ENCODE peak calls at places on chromosomes 16 and 17, in ten cellular contexts. One of them, this sample, is unnamed. For H3K9me3, the result is how much of the 10 kb centered on the place peaks cover.

GRCh38 chr17:49830605-49831004 is 17.3 kb downstream of the TAC4 start:
- DNase-seq in body of pancreas: no peak
- DNase-seq in CD4-positive, alpha-beta memory T cell: no peak
- DNase-seq in endodermal cell: no peak
- DNase-seq in PC-3: peak
- DNase-seq in CD4-positive, CD25-positive, alpha-beta regulatory T cell: no peak
- DNase-seq in cardiac muscle cell: no peak
- DNase-seq in osteoblast: no peak
- DNase-seq in effector memory CD4-positive, alpha-beta T cell: no peak
- DNase-seq in Panc1: no peak
- DNase-seq in this sample: no peak

GRCh38 chr17:83189673-83190385 is 110.4 kb downstream of the METRNL start:
- DNase-seq in body of pancreas: no peak
- DNase-seq in CD4-positive, alpha-beta memory T cell: no peak
- DNase-seq in endodermal cell: no peak
- DNase-seq in PC-3: no peak
- DNase-seq in CD4-positive, CD25-positive, alpha-beta regulatory T cell: no peak
- DNase-seq in cardiac muscle cell: no peak
- DNase-seq in osteoblast: peak
- DNase-seq in effector memory CD4-positive, alpha-beta T cell: no peak
- DNase-seq in Panc1: no peak
- DNase-seq in this sample: peak

GRCh38 chr16:21501869-21502667 is 97.3 kb upstream of the METTL9 start:
- DNase-seq in body of pancreas: peak
- DNase-seq in CD4-positive, alpha-beta memory T cell: peak
- DNase-seq in endodermal cell: peak
- DNase-seq in PC-3: peak
- DNase-seq in CD4-positive, CD25-positive, alpha-beta regulatory T cell: peak
- DNase-seq in cardiac muscle cell: peak
- DNase-seq in osteoblast: peak
- DNase-seq in effector memory CD4-positive, alpha-beta T cell: peak
- DNase-seq in Panc1: peak
- DNase-seq in this sample: peak

GRCh38 chr17:81346908-81347349 is 48.3 kb upstream of the BAHCC1 start:
- DNase-seq in body of pancreas: no peak
- DNase-seq in CD4-positive, alpha-beta memory T cell: no peak
- DNase-seq in endodermal cell: no peak
- DNase-seq in PC-3: no peak
- DNase-seq in CD4-positive, CD25-positive, alpha-beta regulatory T cell: no peak
- DNase-seq in cardiac muscle cell: no peak
- DNase-seq in osteoblast: no peak
- DNase-seq in effector memory CD4-positive, alpha-beta T cell: no peak
- DNase-seq in Panc1: no peak
- DNase-seq in this sample: peak

GRCh38 chr17:77146882-77147281 is 6.1 kb downstream of the SEC14L1 start:
- DNase-seq in body of pancreas: peak
- DNase-seq in CD4-positive, alpha-beta memory T cell: no peak
- DNase-seq in endodermal cell: peak
- DNase-seq in PC-3: no peak
- DNase-seq in CD4-positive, CD25-positive, alpha-beta regulatory T cell: no peak
- DNase-seq in cardiac muscle cell: no peak
- DNase-seq in osteoblast: no peak
- DNase-seq in effector memory CD4-positive, alpha-beta T cell: no peak
- DNase-seq in Panc1: no peak
- DNase-seq in this sample: peak

GRCh38 chr17:74957935-74958549 is 14.5 kb downstream of the HID1 start:
- DNase-seq in body of pancreas: peak
- DNase-seq in CD4-positive, alpha-beta memory T cell: peak
- DNase-seq in endodermal cell: peak
- DNase-seq in PC-3: peak
- DNase-seq in CD4-positive, CD25-positive, alpha-beta regulatory T cell: peak
- DNase-seq in cardiac muscle cell: peak
- DNase-seq in osteoblast: peak
- DNase-seq in effector memory CD4-positive, alpha-beta T cell: peak
- DNase-seq in Panc1: no peak
- DNase-seq in this sample: peak

GRCh38 chr16:73505178-73505968 is 457.4 kb upstream of the ZFHX3 start:
- DNase-seq in body of pancreas: no peak
- DNase-seq in CD4-positive, alpha-beta memory T cell: no peak
- DNase-seq in endodermal cell: no peak
- DNase-seq in PC-3: no peak
- DNase-seq in CD4-positive, CD25-positive, alpha-beta regulatory T cell: no peak
- DNase-seq in cardiac muscle cell: peak
- DNase-seq in osteoblast: no peak
- DNase-seq in effector memory CD4-positive, alpha-beta T cell: no peak
- DNase-seq in Panc1: no peak
- DNase-seq in this sample: no peak

GRCh38 chr17:6461792-6462524 is 17.7 kb downstream of the PIMREG start:
- DNase-seq in body of pancreas: no peak
- DNase-seq in CD4-positive, alpha-beta memory T cell: no peak
- DNase-seq in endodermal cell: peak
- DNase-seq in PC-3: no peak
- DNase-seq in CD4-positive, CD25-positive, alpha-beta regulatory T cell: no peak
- DNase-seq in cardiac muscle cell: no peak
- DNase-seq in osteoblast: peak
- DNase-seq in effector memory CD4-positive, alpha-beta T cell: no peak
- DNase-seq in Panc1: no peak
- DNase-seq in this sample: no peak

GRCh38 chr17:76437467-76438402 is 15.2 kb downstream of the UBE2O start:
- DNase-seq in body of pancreas: no peak
- DNase-seq in CD4-positive, alpha-beta memory T cell: no peak
- DNase-seq in endodermal cell: no peak
- DNase-seq in PC-3: no peak
- DNase-seq in CD4-positive, CD25-positive, alpha-beta regulatory T cell: no peak
- DNase-seq in cardiac muscle cell: no peak
- DNase-seq in osteoblast: no peak
- DNase-seq in effector memory CD4-positive, alpha-beta T cell: no peak
- DNase-seq in Panc1: no peak
- DNase-seq in this sample: no peak

GRCh38 chr17:42680331-42680808 is 1.3 kb downstream of the CCR10 start:
- DNase-seq in body of pancreas: peak
- DNase-seq in CD4-positive, alpha-beta memory T cell: no peak
- DNase-seq in endodermal cell: no peak
- DNase-seq in PC-3: no peak
- DNase-seq in CD4-positive, CD25-positive, alpha-beta regulatory T cell: no peak
- DNase-seq in cardiac muscle cell: no peak
- DNase-seq in osteoblast: peak
- DNase-seq in effector memory CD4-positive, alpha-beta T cell: no peak
- DNase-seq in Panc1: no peak
- DNase-seq in this sample: peak

GRCh38 chr16:51497541-51498211 is 346.6 kb upstream of the SALL1 start:
- DNase-seq in body of pancreas: no peak
- DNase-seq in CD4-positive, alpha-beta memory T cell: no peak
- DNase-seq in endodermal cell: no peak
- DNase-seq in PC-3: no peak
- DNase-seq in CD4-positive, CD25-positive, alpha-beta regulatory T cell: no peak
- DNase-seq in cardiac muscle cell: no peak
- DNase-seq in osteoblast: no peak
- DNase-seq in effector memory CD4-positive, alpha-beta T cell: no peak
- DNase-seq in Panc1: no peak
- DNase-seq in this sample: no peak

GRCh38 chr16:81185416-81185815 is 53.1 kb upstream of the BCO1 start:
- DNase-seq in body of pancreas: no peak
- DNase-seq in CD4-positive, alpha-beta memory T cell: no peak
- DNase-seq in endodermal cell: no peak
- DNase-seq in PC-3: no peak
- DNase-seq in CD4-positive, CD25-positive, alpha-beta regulatory T cell: no peak
- DNase-seq in cardiac muscle cell: no peak
- DNase-seq in osteoblast: no peak
- DNase-seq in effector memory CD4-positive, alpha-beta T cell: no peak
- DNase-seq in Panc1: no peak
- DNase-seq in this sample: no peak

GRCh38 chr17:32794533-32795246 is 82.2 kb downstream of the MYO1D start:
- DNase-seq in body of pancreas: peak
- DNase-seq in CD4-positive, alpha-beta memory T cell: no peak
- DNase-seq in endodermal cell: no peak
- DNase-seq in PC-3: no peak
- DNase-seq in CD4-positive, CD25-positive, alpha-beta regulatory T cell: no peak
- DNase-seq in cardiac muscle cell: no peak
- DNase-seq in osteoblast: no peak
- DNase-seq in effector memory CD4-positive, alpha-beta T cell: no peak
- DNase-seq in Panc1: no peak
- DNase-seq in this sample: no peak

DNA sequence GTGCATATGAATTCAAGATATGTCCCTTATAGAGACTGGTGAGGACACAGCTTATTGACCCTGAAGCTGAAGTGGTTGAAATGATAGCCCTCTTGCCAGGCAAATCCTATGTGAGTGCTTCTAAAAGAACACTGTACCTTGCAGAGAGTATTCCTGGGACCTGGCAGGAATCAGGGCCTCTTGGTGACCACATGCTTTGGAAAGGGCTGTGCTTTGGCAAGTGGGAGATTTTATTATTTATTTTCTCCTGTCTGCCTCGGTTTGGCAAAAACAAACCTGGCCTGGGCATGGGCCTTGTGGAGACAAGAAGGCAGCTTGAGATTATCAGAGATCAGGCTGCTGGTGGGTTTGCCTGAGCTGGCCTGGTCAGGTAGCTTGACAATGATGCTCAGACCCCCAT is 24.6 kb downstream of the ABCC1 start:
- DNase-seq in body of pancreas: no peak
- DNase-seq in CD4-positive, alpha-beta memory T cell: no peak
- DNase-seq in endodermal cell: no peak
- DNase-seq in PC-3: no peak
- DNase-seq in CD4-positive, CD25-positive, alpha-beta regulatory T cell: no peak
- DNase-seq in cardiac muscle cell: no peak
- DNase-seq in osteoblast: no peak
- DNase-seq in effector memory CD4-positive, alpha-beta T cell: no peak
- DNase-seq in Panc1: no peak
- DNase-seq in this sample: no peak
- H3K9me3 ChIP-seq in body of pancreas: under half
- H3K9me3 ChIP-seq in CD4-positive, alpha-beta memory T cell: under half
- H3K9me3 ChIP-seq in endodermal cell: under half
- H3K9me3 ChIP-seq in PC-3: under half
- H3K9me3 ChIP-seq in CD4-positive, CD25-positive, alpha-beta regulatory T cell: under half
- H3K9me3 ChIP-seq in cardiac muscle cell: under half
- H3K9me3 ChIP-seq in osteoblast: under half
- H3K9me3 ChIP-seq in effector memory CD4-positive, alpha-beta T cell: under half
- H3K9me3 ChIP-seq in Panc1: under half
- H3K9me3 ChIP-seq in this sample: under half

DNA sequence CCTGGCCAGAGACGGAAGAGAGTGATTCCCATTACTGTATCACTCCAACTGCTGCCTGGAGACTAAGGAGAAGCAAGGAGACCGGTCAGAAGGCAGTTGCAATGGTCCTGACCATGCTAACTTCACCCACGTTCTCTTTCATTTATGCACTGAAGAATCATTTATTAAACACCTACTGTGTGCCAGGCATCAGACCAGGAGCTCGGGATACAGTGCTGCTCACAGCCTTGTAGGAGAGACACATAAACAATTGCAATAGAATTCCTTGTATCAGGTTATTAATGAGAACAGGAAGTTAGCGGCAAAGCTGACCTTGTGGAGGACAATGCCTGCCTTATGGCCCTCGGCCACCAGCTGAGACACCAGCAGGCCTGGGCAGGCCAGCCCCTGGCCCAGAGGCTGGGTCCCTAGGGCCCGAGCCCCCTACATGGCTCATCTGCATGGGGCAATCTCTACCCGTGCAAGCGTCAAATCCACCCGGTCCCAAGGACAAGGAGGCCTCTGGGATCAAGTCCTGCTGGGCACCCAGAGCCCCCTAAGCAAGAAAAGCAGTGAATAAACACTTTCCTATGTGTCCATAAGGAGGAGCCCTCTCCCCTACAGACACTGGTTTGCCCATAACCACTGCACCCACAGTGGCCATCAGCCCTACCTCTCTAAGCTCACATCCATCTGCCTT is 8.6 kb upstream of the ENPP7 start:
- DNase-seq in body of pancreas: peak
- DNase-seq in CD4-positive, alpha-beta memory T cell: no peak
- DNase-seq in endodermal cell: peak
- DNase-seq in PC-3: peak
- DNase-seq in CD4-positive, CD25-positive, alpha-beta regulatory T cell: no peak
- DNase-seq in cardiac muscle cell: peak
- DNase-seq in osteoblast: peak
- DNase-seq in effector memory CD4-positive, alpha-beta T cell: no peak
- DNase-seq in Panc1: no peak
- DNase-seq in this sample: no peak
- H3K27ac ChIP-seq in body of pancreas: peak
- H3K27ac ChIP-seq in CD4-positive, alpha-beta memory T cell: no peak
- H3K27ac ChIP-seq in endodermal cell: no peak
- H3K27ac ChIP-seq in PC-3: no peak
- H3K27ac ChIP-seq in CD4-positive, CD25-positive, alpha-beta regulatory T cell: no peak
- H3K27ac ChIP-seq in cardiac muscle cell: no peak
- H3K27ac ChIP-seq in osteoblast: no peak
- H3K27ac ChIP-seq in effector memory CD4-positive, alpha-beta T cell: no peak
- H3K27ac ChIP-seq in Panc1: no peak
- H3K27ac ChIP-seq in this sample: no peak

GRCh38 chr16:25317732-25318316 is 60.2 kb upstream of the ZKSCAN2 start:
- DNase-seq in body of pancreas: no peak
- DNase-seq in CD4-positive, alpha-beta memory T cell: no peak
- DNase-seq in endodermal cell: no peak
- DNase-seq in PC-3: no peak
- DNase-seq in CD4-positive, CD25-positive, alpha-beta regulatory T cell: no peak
- DNase-seq in cardiac muscle cell: no peak
- DNase-seq in osteoblast: no peak
- DNase-seq in effector memory CD4-positive, alpha-beta T cell: no peak
- DNase-seq in Panc1: no peak
- DNase-seq in this sample: no peak

GRCh38 chr16:25311039-25311438 is 53.4 kb upstream of the ZKSCAN2 start:
- DNase-seq in body of pancreas: no peak
- DNase-seq in CD4-positive, alpha-beta memory T cell: no peak
- DNase-seq in endodermal cell: no peak
- DNase-seq in PC-3: no peak
- DNase-seq in CD4-positive, CD25-positive, alpha-beta regulatory T cell: no peak
- DNase-seq in cardiac muscle cell: no peak
- DNase-seq in osteoblast: no peak
- DNase-seq in effector memory CD4-positive, alpha-beta T cell: no peak
- DNase-seq in Panc1: no peak
- DNase-seq in this sample: no peak

DNA sequence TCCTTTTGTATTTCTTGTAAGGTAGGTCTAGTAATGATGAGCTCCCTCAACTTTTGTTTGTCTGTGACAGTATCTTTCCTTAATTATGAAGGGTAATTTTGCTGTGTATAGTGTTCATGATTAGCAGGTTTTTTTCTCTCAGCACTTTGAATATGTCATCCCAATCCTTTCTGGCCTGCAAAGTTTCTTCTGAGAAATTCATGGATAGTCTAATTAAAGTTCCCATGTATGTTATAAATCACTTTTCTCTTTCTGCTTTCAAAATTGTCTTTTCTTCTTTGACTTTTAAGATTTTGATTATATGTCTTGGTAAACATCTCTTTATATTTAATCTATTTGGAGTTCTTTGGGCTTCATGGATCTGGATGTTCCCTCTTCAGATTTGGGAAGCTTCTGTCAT is 54.3 kb upstream of the ZKSCAN2 start:
- DNase-seq in body of pancreas: no peak
- DNase-seq in CD4-positive, alpha-beta memory T cell: no peak
- DNase-seq in endodermal cell: no peak
- DNase-seq in PC-3: no peak
- DNase-seq in CD4-positive, CD25-positive, alpha-beta regulatory T cell: no peak
- DNase-seq in cardiac muscle cell: no peak
- DNase-seq in osteoblast: no peak
- DNase-seq in effector memory CD4-positive, alpha-beta T cell: no peak
- DNase-seq in Panc1: no peak
- DNase-seq in this sample: no peak
- H3K9me3 ChIP-seq in body of pancreas: under half
- H3K9me3 ChIP-seq in CD4-positive, alpha-beta memory T cell: under half
- H3K9me3 ChIP-seq in endodermal cell: under half
- H3K9me3 ChIP-seq in PC-3: under half
- H3K9me3 ChIP-seq in CD4-positive, CD25-positive, alpha-beta regulatory T cell: under half
- H3K9me3 ChIP-seq in cardiac muscle cell: under half
- H3K9me3 ChIP-seq in osteoblast: under half
- H3K9me3 ChIP-seq in effector memory CD4-positive, alpha-beta T cell: under half
- H3K9me3 ChIP-seq in Panc1: under half
- H3K9me3 ChIP-seq in this sample: under half

GRCh38 chr17:61313515-61314326 is 85.9 kb upstream of the TBX2 start:
- DNase-seq in body of pancreas: no peak
- DNase-seq in CD4-positive, alpha-beta memory T cell: no peak
- DNase-seq in endodermal cell: peak
- DNase-seq in PC-3: no peak
- DNase-seq in CD4-positive, CD25-positive, alpha-beta regulatory T cell: no peak
- DNase-seq in cardiac muscle cell: no peak
- DNase-seq in osteoblast: no peak
- DNase-seq in effector memory CD4-positive, alpha-beta T cell: no peak
- DNase-seq in Panc1: no peak
- DNase-seq in this sample: no peak
- H3K27ac ChIP-seq in body of pancreas: no peak
- H3K27ac ChIP-seq in CD4-positive, alpha-beta memory T cell: no peak
- H3K27ac ChIP-seq in endodermal cell: no peak
- H3K27ac ChIP-seq in PC-3: no peak
- H3K27ac ChIP-seq in CD4-positive, CD25-positive, alpha-beta regulatory T cell: no peak
- H3K27ac ChIP-seq in cardiac muscle cell: peak
- H3K27ac ChIP-seq in osteoblast: peak
- H3K27ac ChIP-seq in effector memory CD4-positive, alpha-beta T cell: no peak
- H3K27ac ChIP-seq in Panc1: peak
- H3K27ac ChIP-seq in this sample: peak